ENCODE peak calls at places on chromosomes 16 and 17, in eight cellular contexts. N is lung microvascular endothelial cell, V is cerebellar nuclear complex, U is amniotic stem cell, Y is NCI-H1092, I is T-helper 1 cell, G is ELF-1, Z is neural crest cell. J is an unnamed sample.

GRCh38 chr17:6035801-6036394 is 34.3 kb upstream of the WSCD1 start:
- DNase-seq in I (no peak), Z (no peak), N (no peak), V (no peak), U (no peak), Y (no peak), G (no peak), J (no peak)

GRCh38 chr16:89561195-89562026 is 929 bp downstream of the RPL13 start:
- DNase-seq in Z (no peak), I (peak; percentile 23), U (no peak), V (no peak), N (no peak), Y (no peak), G (no peak), J (no peak)

GRCh38 chr17:80111702-80112470 is 10.5 kb downstream of the GAA start:
- DNase-seq in Z (no peak), V (no peak), Y (no peak), U (no peak), N (no peak), G (no peak), I (no peak), J (no peak)

GRCh38 chr16:85980686-85981085 is 81.7 kb downstream of the IRF8 start:
- DNase-seq in G (no peak), Y (no peak), N (no peak), U (no peak), V (no peak), I (no peak), Z (no peak), J (no peak)

GRCh38 chr16:49078104-49078503 is 203.5 kb downstream of the CBLN1 start:
- DNase-seq in I (no peak), Z (no peak), V (no peak), Y (no peak), U (no peak), N (no peak), G (no peak), J (no peak)

GRCh38 chr16:23608194-23608593 is 12.1 kb upstream of the NDUFAB1 start:
- DNase-seq in Z (no peak), I (no peak), U (no peak), V (no peak), N (peak; percentile 94), G (no peak), Y (no peak), J (no peak)

GRCh38 chr17:34998205-34998604 is 17.9 kb downstream of the LIG3 start:
- DNase-seq in U (peak; percentile 25), I (peak; percentile 80), G (peak; percentile 85), Z (peak; percentile 52), V (no peak), Y (peak; percentile 3), N (peak; percentile 84), J (no peak)

GRCh38 chr17:9878791-9879525 is 26.1 kb downstream of the RCVRN start:
- DNase-seq in Y (no peak), N (no peak), V (no peak), Z (no peak), U (no peak), I (no peak), G (no peak), J (no peak)

GRCh38 chr16:86869288-86870022 is 291.1 kb downstream of the FOXL1 start:
- DNase-seq in N (no peak), V (no peak), Z (no peak), G (no peak), Y (no peak), I (no peak), U (no peak), J (no peak)

GRCh38 chr17:74749262-74750038 is 1.0 kb downstream of the NHERF1 start:
- DNase-seq in Z (no peak), U (no peak), V (no peak), Y (no peak), N (no peak), G (peak; percentile 57), I (peak; percentile 57), J (no peak)

GRCh38 chr16:68644715-68645493 is at the start of gene CDH3:
- DNase-seq in V (no peak), N (no peak), G (peak; percentile 89), U (no peak), Z (peak; percentile 35), Y (no peak), I (no peak), J (no peak)

GRCh38 chr16:57252148-57252721 is 7.2 kb downstream of the ARL2BP start:
- DNase-seq in U (no peak), Z (no peak), N (no peak), V (no peak), G (no peak), Y (no peak), I (no peak), J (no peak)

GRCh38 chr17:45200701-45201100 is 21.0 kb upstream of the FMNL1 start:
- DNase-seq in G (no peak), Y (no peak), N (no peak), I (no peak), V (no peak), U (no peak), Z (no peak), J (no peak)

J was measured in NCI-H2029 treated with DMSO at 0.1 percent for 48 hours.